ENCODE peak calls at places on chromosomes 3 and 15, in seven cellular contexts. Z, X, B, Q, L, E and M are unnamed samples. For H3K4me1, the result is how much of the 10 kb centered on the place peaks cover.

GRCh38 chr15:65081758-65082157 is 5.2 kb downstream of the KBTBD13 start:
- DNase-seq in Z (peak), X (no peak), L (no peak), E (no peak), Q (no peak), B (no peak), M (no peak)

GRCh38 chr3:40690696-40691597 is 166.2 kb downstream of the ZNF621 start:
- DNase-seq in B (no peak), L (peak), E (peak), Q (no peak), Z (no peak), X (peak), M (peak)

GRCh38 chr15:34038404-34039179 is 412 bp downstream of the AVEN start:
- DNase-seq in E (peak), Z (peak), Q (peak), X (peak), L (peak), B (peak), M (peak)

GRCh38 chr3:10823516-10823818 is 7.4 kb downstream of the SLC6A11 start:
- DNase-seq in E (no peak), B (no peak), X (no peak), Z (no peak), Q (no peak), L (no peak), M (no peak)

GRCh38 chr3:52477076-52477895 is 17.9 kb upstream of the STAB1 start:
- DNase-seq in E (no peak), L (no peak), Q (no peak), B (no peak), Z (no peak), X (no peak), M (peak)

GRCh38 chr3:105119801-105120340 is 246.8 kb upstream of the ALCAM start:
- DNase-seq in Q (no peak), X (no peak), Z (peak), E (no peak), B (no peak), L (no peak), M (no peak)

GRCh38 chr15:80275946-80276345 is 23.9 kb upstream of the CTXND1 start:
- DNase-seq in Z (peak), L (no peak), X (no peak), Q (no peak), E (no peak), B (no peak), M (no peak)

GRCh38 chr15:85354432-85354831 is 26.0 kb upstream of the AKAP13 start:
- DNase-seq in Q (no peak), X (no peak), B (no peak), Z (peak), L (no peak), E (no peak), M (no peak)

GRCh38 chr3:185347392-185347791 is 15.5 kb upstream of the MAP3K13 start:
- DNase-seq in X (no peak), E (no peak), Q (no peak), B (no peak), L (no peak), Z (no peak), M (no peak)

GRCh38 chr15:23472678-23473077 is 25.6 kb upstream of the GOLGA6L2 start:
- DNase-seq in L (no peak), E (no peak), Q (no peak), Z (no peak), B (no peak), X (no peak), M (no peak)

GRCh38 chr3:183698318-183698731 is 728 bp downstream of the YEATS2 start:
- DNase-seq in Q (no peak), X (no peak), Z (peak), E (no peak), B (peak), L (peak), M (no peak)

GRCh38 chr3:149005424-149005823 is 14.1 kb downstream of the GYG1 start:
- DNase-seq in Q (no peak), Z (peak), L (no peak), B (no peak), X (no peak), E (no peak), M (no peak)

GRCh38 chr3:127707777-127708438 is 35.2 kb downstream of the ABTB1 start:
- DNase-seq in B (no peak), E (peak), Z (no peak), L (peak), Q (peak), X (no peak), M (peak)

DNA sequence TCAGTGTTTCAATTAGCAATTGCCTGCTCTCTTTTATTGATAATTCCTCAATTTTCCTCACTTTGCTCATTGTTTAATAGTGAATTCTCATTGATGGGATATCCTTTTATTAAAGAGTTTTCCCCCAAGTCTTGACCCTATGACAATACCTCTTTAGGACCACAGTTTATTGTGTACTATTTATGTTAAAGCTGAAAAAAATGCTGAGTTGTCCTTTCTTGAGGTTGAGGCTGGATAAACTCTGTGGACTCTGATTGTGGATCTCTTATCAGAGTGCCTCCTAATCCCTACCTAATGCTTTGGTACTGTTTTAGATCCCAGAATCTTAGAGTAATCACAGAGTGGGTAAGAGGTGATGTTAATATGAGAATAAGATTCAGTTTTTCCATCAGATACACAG is 416.3 kb upstream of the GBE1 start:
- DNase-seq in B (no peak), L (no peak), X (no peak), E (no peak), Q (no peak), Z (no peak), M (no peak)
- TF ChIP-seq CTCF in B (no peak), L (no peak), X (no peak), E (no peak), Q (no peak), Z (no peak), M (no peak)

GRCh38 chr3:13043656-13044055 is 29.6 kb downstream of the IQSEC1 start:
- DNase-seq in B (no peak), Q (no peak), L (no peak), X (no peak), E (no peak), Z (no peak), M (no peak)

GRCh38 chr3:13041113-13041776 is 32.0 kb downstream of the IQSEC1 start:
- DNase-seq in Q (no peak), B (no peak), E (no peak), L (no peak), Z (no peak), X (no peak), M (no peak)

GRCh38 chr3:13042932-13043275 is 30.3 kb downstream of the IQSEC1 start:
- DNase-seq in B (no peak), X (no peak), E (no peak), L (no peak), Z (no peak), Q (no peak), M (no peak)

GRCh38 chr3:13040381-13041074 is 32.7 kb downstream of the IQSEC1 start:
- DNase-seq in Q (no peak), E (no peak), X (no peak), L (no peak), Z (no peak), B (no peak), M (no peak)

GRCh38 chr3:13042127-13042931 is 30.9 kb downstream of the IQSEC1 start:
- DNase-seq in B (no peak), L (no peak), E (no peak), Z (no peak), Q (no peak), X (no peak), M (peak)
- H3K4me3 ChIP-seq in B (no peak), L (no peak), E (no peak), Z (no peak), Q (no peak), X (no peak), M (no peak)

GRCh38 chr3:29695201-29695904 is 414.5 kb downstream of the RBMS3 start:
- DNase-seq in Z (peak), X (no peak), L (peak), Q (no peak), B (no peak), E (no peak), M (no peak)

GRCh38 chr3:29694331-29694730 is 413.5 kb downstream of the RBMS3 start:
- DNase-seq in L (no peak), E (no peak), Z (no peak), Q (no peak), X (no peak), B (no peak), M (no peak)

GRCh38 chr3:29694783-29695182 is 413.9 kb downstream of the RBMS3 start:
- DNase-seq in L (no peak), B (peak), Z (peak), Q (no peak), E (no peak), X (no peak), M (no peak)

GRCh38 chr3:29696311-29696710 is 415.4 kb downstream of the RBMS3 start:
- DNase-seq in E (no peak), L (no peak), B (no peak), Q (no peak), X (no peak), Z (no peak), M (no peak)

GRCh38 chr3:29695905-29696238 is 415.0 kb downstream of the RBMS3 start:
- DNase-seq in E (no peak), Q (no peak), B (no peak), X (no peak), Z (no peak), L (no peak), M (no peak)
- H3K4me1 ChIP-seq in E (under half), Q (under half), B (under half), X (under half), Z (under half), L (under half), M (under half)

GRCh38 chr15:89038146-89038545 is 50.1 kb upstream of the ABHD2 start:
- DNase-seq in L (no peak), B (no peak), Z (no peak), X (no peak), Q (no peak), E (no peak), M (peak)

GRCh38 chr15:89035658-89036057 is 52.6 kb upstream of the ABHD2 start:
- DNase-seq in Q (no peak), X (no peak), Z (peak), E (no peak), L (no peak), B (no peak), M (no peak)

GRCh38 chr15:89030311-89030710 is 57.9 kb upstream of the ABHD2 start:
- DNase-seq in X (no peak), Q (no peak), E (no peak), Z (no peak), B (no peak), L (no peak), M (no peak)

DNA sequence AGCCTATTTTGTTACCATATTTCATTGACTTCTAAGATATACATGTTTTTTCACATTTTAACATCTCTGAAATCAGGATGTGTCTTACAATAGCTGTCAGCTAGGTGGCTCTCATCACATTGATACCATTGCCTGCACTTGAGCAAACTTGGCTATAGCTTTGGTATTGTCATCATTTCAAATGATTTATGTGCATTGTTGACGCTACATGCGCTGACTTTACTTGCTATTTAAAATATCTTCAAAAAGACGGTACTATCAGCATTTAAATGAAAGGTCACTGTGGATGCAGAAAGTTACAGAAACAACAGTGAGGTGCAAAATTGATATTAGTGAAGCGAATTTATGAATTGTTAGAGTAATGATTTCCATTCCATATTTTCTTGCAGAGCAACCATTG is 54.0 kb upstream of the ABHD2 start:
- DNase-seq in X (no peak), B (no peak), E (no peak), Z (peak), Q (no peak), L (no peak), M (no peak)
- TF ChIP-seq CTCF in X (no peak), B (peak), E (no peak), Z (peak), Q (peak), L (no peak), M (no peak)

GRCh38 chr3:190811775-190812480 is 50.6 kb downstream of the GMNC start:
- DNase-seq in Q (peak), B (peak), E (no peak), X (no peak), Z (peak), L (no peak), M (no peak)
- H3K4me3 ChIP-seq in Q (no peak), B (no peak), E (no peak), X (no peak), Z (no peak), L (no peak), M (peak)

GRCh38 chr3:30617653-30618052 is 11.3 kb downstream of the TGFBR2 start:
- DNase-seq in L (no peak), B (no peak), Z (no peak), Q (no peak), E (no peak), X (no peak), M (no peak)

GRCh38 chr3:30617069-30617468 is 10.7 kb downstream of the TGFBR2 start:
- DNase-seq in Q (no peak), X (no peak), Z (no peak), E (no peak), L (no peak), B (no peak), M (no peak)

GRCh38 chr3:30619318-30619717 is 12.9 kb downstream of the TGFBR2 start:
- DNase-seq in Z (no peak), L (no peak), E (no peak), Q (no peak), X (no peak), B (no peak), M (no peak)

GRCh38 chr3:30616347-30617027 is 10.1 kb downstream of the TGFBR2 start:
- DNase-seq in X (no peak), Q (no peak), E (no peak), Z (no peak), B (no peak), L (no peak), M (no peak)

DNA sequence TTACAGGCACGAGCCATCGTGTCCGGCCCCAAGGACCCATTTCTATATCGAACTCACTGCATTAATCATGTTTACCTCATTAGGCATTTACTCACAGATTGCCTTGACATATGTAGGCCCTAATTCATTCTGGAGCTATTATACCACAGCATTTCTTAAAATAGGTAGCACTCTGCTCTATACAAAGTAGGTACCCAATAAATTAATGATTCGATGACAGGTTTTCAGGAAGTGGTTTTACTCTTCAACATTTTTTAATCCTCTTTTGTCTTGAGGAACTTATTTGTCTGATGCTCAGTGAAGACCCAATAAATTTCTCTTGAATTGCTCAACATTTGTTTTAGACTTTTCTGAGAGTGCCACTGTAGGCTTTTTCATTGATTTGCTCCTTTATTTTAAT is 12.1 kb downstream of the TGFBR2 start:
- DNase-seq in L (no peak), E (no peak), X (no peak), Q (no peak), Z (no peak), B (no peak), M (no peak)
- H3K4me1 ChIP-seq in L (half or more), E (half or more), X (half or more), Q (under half), Z (under half), B (half or more), M (half or more)

GRCh38 chr15:91290553-91290952 is 190.5 kb downstream of the SV2B start:
- DNase-seq in E (no peak), Q (no peak), X (no peak), Z (no peak), L (no peak), B (no peak), M (no peak)

GRCh38 chr15:91291673-91292072 is 191.6 kb downstream of the SV2B start:
- DNase-seq in X (no peak), B (peak), E (no peak), Z (peak), Q (peak), L (no peak), M (no peak)

GRCh38 chr15:91294795-91295194 is 194.7 kb downstream of the SV2B start:
- DNase-seq in Q (no peak), B (no peak), Z (no peak), L (no peak), X (no peak), E (no peak), M (no peak)

GRCh38 chr15:91289324-91289723 is 189.3 kb downstream of the SV2B start:
- DNase-seq in E (no peak), L (no peak), Q (peak), X (no peak), Z (no peak), B (no peak), M (no peak)
- TF ChIP-seq CTCF in E (no peak), L (no peak), Q (peak), X (no peak), Z (no peak), B (no peak), M (no peak)

DNA sequence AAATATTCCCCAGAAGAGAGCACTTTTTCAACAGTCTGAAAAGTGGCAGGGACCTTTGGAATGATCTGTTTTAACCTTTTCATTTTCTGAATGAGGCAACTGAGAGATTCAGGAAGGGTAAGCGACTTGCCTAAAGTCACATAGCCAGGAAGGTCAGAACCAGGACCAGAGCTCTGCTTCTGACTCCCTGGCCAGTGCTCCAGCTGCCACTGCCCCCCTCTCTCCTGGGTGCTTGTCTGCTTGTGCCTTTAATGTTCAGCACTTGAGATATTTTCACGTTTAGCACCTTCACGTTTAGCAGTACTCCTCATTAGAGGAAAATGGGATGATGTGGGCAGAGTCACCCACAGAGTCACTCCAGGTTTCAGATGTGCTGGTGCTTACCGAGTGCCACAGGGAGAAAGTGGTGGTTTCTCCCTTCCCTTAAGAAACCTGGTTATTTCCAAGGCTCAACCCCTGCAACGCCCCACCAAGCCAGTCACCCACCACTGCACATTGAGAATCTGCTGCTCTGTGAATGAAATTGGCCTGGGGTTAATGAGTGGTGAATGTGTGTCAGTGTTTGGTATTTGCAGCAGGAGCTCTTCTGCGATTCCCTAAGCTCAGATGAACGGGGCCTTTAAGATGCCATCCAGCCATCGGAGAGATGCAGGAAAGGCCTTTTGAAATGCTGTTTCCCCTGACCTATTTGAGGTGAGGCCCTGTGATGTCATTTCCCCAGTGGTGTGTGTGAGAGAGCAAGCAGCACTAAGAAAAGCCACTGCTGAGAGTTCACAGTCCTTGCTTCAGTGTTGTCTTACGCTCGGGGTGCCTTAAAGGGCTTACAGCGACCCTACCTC is 68.6 kb downstream of the SMAD3 start:
- DNase-seq in Z (peak), L (peak), X (no peak), E (no peak), Q (no peak), B (no peak), M (no peak)
- H3K4me3 ChIP-seq in Z (no peak), L (no peak), X (no peak), E (no peak), Q (no peak), B (no peak), M (no peak)